ENCODE peak calls at places on chromosome X, in ten cellular contexts. Z is heart right ventricle, T is astrocyte of the cerebellum, N is A549, V is GM20000, F is tibial artery, Y is progenitor cell of endocrine pancreas, L is GM12865, M is WTC11, W is prostate gland. X is an unnamed sample.

GRCh38 chrX:23919148-23919547 is 11.3 kb downstream of the CXorf58 start:
- DNase-seq in Z (no peak), T (no peak), N (no peak), V (no peak), F (no peak), Y (no peak), L (no peak), M (no peak), W (no peak), X (no peak)

GRCh38 chrX:72306085-72306801 is 529 bp upstream of the CITED1 start:
- DNase-seq in Z (no peak), T (no peak), N (peak; percentile 30), V (peak; percentile 28), F (no peak), Y (no peak), L (no peak), M (peak; percentile 16), W (no peak), X (no peak)

GRCh38 chrX:116806288-116806802 is 343.6 kb upstream of the CT83 start:
- DNase-seq in Z (no peak), T (no peak), N (no peak), V (no peak), F (no peak), Y (no peak), L (no peak), M (no peak), W (no peak), X (no peak)

GRCh38 chrX:43500240-43500639 is 155.9 kb upstream of the MAOA start:
- DNase-seq in Z (no peak), T (no peak), N (no peak), V (no peak), F (no peak), Y (no peak), L (no peak), M (no peak), W (no peak), X (no peak)

GRCh38 chrX:122218666-122219065 is 965.4 kb upstream of the GRIA3 start:
- DNase-seq in Z (no peak), T (no peak), N (no peak), V (no peak), F (no peak), Y (no peak), L (no peak), M (no peak), W (no peak), X (no peak)

GRCh38 chrX:11750694-11751093 is 7.3 kb upstream of the MSL3 start:
- DNase-seq in Z (no peak), T (no peak), N (no peak), V (no peak), F (no peak), Y (no peak), L (no peak), M (no peak), W (no peak), X (no peak)

GRCh38 chrX:110317079-110317819 is 636 bp downstream of the AMMECR1 start:
- DNase-seq in Z (peak; percentile 23), T (no peak), N (peak; percentile 28), V (peak; percentile 15), F (peak; percentile 21), Y (peak; percentile 25), L (peak; percentile 29), M (peak; percentile 15), W (peak; percentile 5), X (peak; percentile 54)

GRCh38 chrX:9829308-9830267 is 43.4 kb downstream of the SHROOM2 start:
- DNase-seq in Z (no peak), T (peak; percentile 66), N (peak; percentile 35), V (peak; percentile 53), F (no peak), Y (no peak), L (peak; percentile 81), M (no peak), W (no peak), X (no peak)

GRCh38 chrX:38462257-38462656 is 99.1 kb upstream of the TSPAN7 start:
- DNase-seq in Z (no peak), T (no peak), N (no peak), V (no peak), F (no peak), Y (no peak), L (no peak), M (no peak), W (no peak), X (no peak)

GRCh38 chrX:38117485-38117884 is 103.2 kb downstream of the SRPX start:
- DNase-seq in Z (no peak), T (peak; percentile 48), N (no peak), V (no peak), F (no peak), Y (no peak), L (peak; percentile 43), M (no peak), W (no peak), X (no peak)

GRCh38 chrX:40099046-40099968 is 1.5 kb upstream of the BCOR start:
- DNase-seq in Z (peak; percentile 59), T (no peak), N (peak; percentile 28), V (peak; percentile 70), F (no peak), Y (no peak), L (peak; percentile 85), M (peak; percentile 64), W (peak; percentile 16), X (peak; percentile 57)

GRCh38 chrX:18929775-18930174 is 54.1 kb downstream of the PHKA2 start:
- DNase-seq in Z (no peak), T (no peak), N (no peak), V (no peak), F (no peak), Y (no peak), L (peak; percentile 15), M (no peak), W (no peak), X (no peak)

GRCh38 chrX:18935893-18936292 is 48.0 kb downstream of the PHKA2 start:
- DNase-seq in Z (no peak), T (no peak), N (no peak), V (no peak), F (no peak), Y (no peak), L (no peak), M (no peak), W (no peak), X (no peak)

GRCh38 chrX:18933611-18934010 is 50.3 kb downstream of the PHKA2 start:
- DNase-seq in Z (no peak), T (no peak), N (no peak), V (no peak), F (no peak), Y (no peak), L (no peak), M (no peak), W (no peak), X (no peak)

GRCh38 chrX:18934708-18935107 is 49.2 kb downstream of the PHKA2 start:
- DNase-seq in Z (no peak), T (no peak), N (no peak), V (no peak), F (no peak), Y (no peak), L (no peak), M (no peak), W (no peak), X (no peak)

GRCh38 chrX:18931972-18932371 is 51.9 kb downstream of the PHKA2 start:
- DNase-seq in Z (no peak), T (no peak), N (peak; percentile 16), V (no peak), F (no peak), Y (no peak), L (peak; percentile 17), M (peak; percentile 15), W (no peak), X (no peak)
- TF ChIP-seq CTCF in Z (peak; percentile 42), T (peak; percentile 43), N (peak; percentile 67), V (peak; percentile 19), F (peak; percentile 25), Y (peak; percentile 44), L (peak; percentile 11), M (no peak), W (peak; percentile 22), X (no peak)

DNA sequence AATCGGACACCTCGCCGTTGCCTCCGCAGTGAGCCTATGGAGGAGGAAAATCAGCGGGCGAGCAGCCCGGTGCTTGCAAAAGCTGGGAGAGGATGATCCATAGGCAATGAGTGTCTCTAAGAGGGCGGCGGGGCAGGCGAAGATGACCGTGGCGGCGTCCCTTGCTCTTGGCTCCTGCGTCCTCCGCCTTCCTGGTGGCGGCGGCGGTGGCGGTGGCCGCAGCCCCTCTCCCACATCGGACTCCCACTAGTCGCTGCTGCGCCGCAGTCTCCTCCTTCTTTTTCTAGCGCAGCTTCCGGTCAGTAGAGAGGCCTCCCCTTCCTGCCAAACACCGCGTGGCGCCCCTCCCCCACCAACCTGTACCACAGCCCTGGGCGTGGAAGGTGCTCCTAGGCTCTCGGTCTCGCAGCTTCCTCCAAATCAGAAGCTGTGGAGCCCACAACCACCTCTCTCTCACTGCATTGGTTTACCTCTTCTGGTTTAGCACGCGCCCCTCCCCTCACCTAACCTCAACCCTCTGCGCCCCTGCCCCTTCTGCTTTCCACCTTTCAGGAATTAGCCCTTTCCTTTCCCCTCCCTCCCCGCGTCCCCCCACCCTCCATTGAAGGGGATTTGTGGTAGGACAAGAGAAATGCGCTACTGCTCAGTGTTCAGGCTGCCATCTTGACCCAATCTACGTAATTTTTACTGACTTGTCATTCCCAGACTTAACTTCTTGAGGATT is at the start of gene SPIN3:
- DNase-seq in Z (peak; percentile 82), T (peak; percentile 24), N (peak; percentile 70), V (peak; percentile 70), F (peak; percentile 69), Y (peak; percentile 80), L (peak; percentile 94), M (peak; percentile 82), W (peak; percentile 79), X (peak; percentile 81)
- TF ChIP-seq CTCF in Z (no peak), T (no peak), N (no peak), V (no peak), F (no peak), Y (no peak), L (no peak), M (no peak), W (no peak), X (no peak)

DNA sequence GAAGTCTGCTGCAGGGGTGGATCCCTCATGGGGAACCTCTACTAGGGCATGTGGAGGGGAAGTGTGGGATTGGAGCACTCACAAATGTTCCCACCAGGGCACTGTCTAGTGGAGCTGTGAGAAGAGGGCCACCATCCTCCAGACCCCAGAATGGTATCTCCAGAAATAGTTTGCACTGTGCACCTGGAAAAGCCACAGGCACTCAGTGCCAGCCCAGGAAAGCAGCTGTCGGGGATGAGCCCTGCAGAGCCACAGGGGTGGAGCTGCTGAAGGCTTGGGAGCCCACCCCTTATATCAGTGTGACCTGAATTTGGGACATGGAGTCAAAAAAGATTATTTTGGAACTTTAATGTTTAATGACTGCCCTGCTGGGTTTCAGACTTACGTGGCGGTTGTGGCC is 25.0 kb upstream of the LDOC1 start:
- DNase-seq in Z (no peak), T (no peak), N (no peak), V (no peak), F (no peak), Y (no peak), L (no peak), M (no peak), W (no peak), X (no peak)
- TF ChIP-seq CTCF in Z (no peak), T (no peak), N (no peak), V (no peak), F (no peak), Y (no peak), L (no peak), M (no peak), W (no peak), X (no peak)

DNA sequence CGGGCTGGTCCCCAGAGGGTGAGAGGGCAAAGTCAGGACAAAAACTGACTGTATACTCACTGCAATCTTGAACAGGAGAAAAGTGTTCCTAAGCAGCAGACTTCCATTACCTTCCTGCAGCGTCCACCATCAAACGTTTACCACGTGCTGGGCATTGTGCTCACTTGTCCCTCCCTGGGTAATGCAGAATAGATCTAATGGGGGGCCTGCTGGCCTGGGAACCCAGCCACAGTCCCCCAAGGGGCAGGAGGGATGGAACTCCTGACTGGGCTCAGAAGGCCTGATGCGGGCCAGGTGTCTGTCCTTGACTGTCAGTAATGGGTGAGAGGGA is 37.6 kb upstream of the FAM156A start:
- DNase-seq in Z (no peak), T (no peak), N (no peak), V (no peak), F (no peak), Y (no peak), L (no peak), M (no peak), W (no peak), X (no peak)
- TF ChIP-seq CTCF in Z (no peak), T (no peak), N (peak; percentile 2), V (no peak), F (no peak), Y (no peak), L (no peak), M (no peak), W (no peak), X (no peak)

X was measured in ovary.